ENCODE peak calls at places on chromosomes 7 and 10, in five cellular contexts. O is H1, J is ovary, W is DND-41, B is OCI-LY7. U is an unnamed sample.

GRCh38 chr7:74173074-74173473 is 1.1 kb upstream of the EIF4H start:
- DNase-seq in J (no peak), W (no peak), B (peak), O (no peak), U (no peak)

GRCh38 chr10:72509206-72509799 is 116.6 kb downstream of the MICU1 start:
- DNase-seq in W (no peak), O (no peak), B (no peak), J (no peak), U (no peak)

GRCh38 chr10:13961853-13962252 is 368.9 kb downstream of the FRMD4A start:
- DNase-seq in W (no peak), J (no peak), B (no peak), O (no peak), U (no peak)

GRCh38 chr10:72461085-72461484 is 106.4 kb upstream of the DNAJB12 start:
- DNase-seq in O (no peak), J (no peak), W (no peak), B (no peak), U (no peak)

GRCh38 chr7:49768254-49768653 is 5.2 kb upstream of the VWC2 start:
- DNase-seq in B (peak), J (no peak), W (no peak), O (no peak), U (no peak)

GRCh38 chr7:149748223-149748874 is 25.0 kb downstream of the ZNF467 start:
- DNase-seq in J (no peak), B (no peak), O (no peak), W (no peak), U (no peak)

GRCh38 chr7:96337519-96337918 is 15.6 kb upstream of the SLC25A13 start:
- DNase-seq in J (no peak), O (no peak), W (no peak), B (no peak), U (no peak)

GRCh38 chr7:108222236-108222892 is 92.2 kb upstream of the LAMB4 start:
- DNase-seq in W (no peak), J (no peak), B (no peak), O (no peak), U (no peak)

GRCh38 chr10:124624875-124625274 is 119.3 kb downstream of the FAM53B start:
- DNase-seq in B (no peak), O (no peak), W (no peak), J (no peak), U (no peak)

GRCh38 chr10:21523007-21523406 is 2.5 kb downstream of the SKIDA1 start:
- DNase-seq in J (no peak), B (no peak), W (no peak), O (no peak), U (no peak)

GRCh38 chr7:3157541-3158287 is 114.0 kb upstream of the CARD11 start:
- DNase-seq in J (no peak), O (no peak), W (no peak), B (no peak), U (no peak)

GRCh38 chr7:33841658-33842057 is 63.7 kb upstream of the BMPER start:
- DNase-seq in B (no peak), J (peak), W (no peak), O (no peak), U (no peak)

GRCh38 chr7:26213821-26214515 is 12.4 kb downstream of the CBX3 start:
- DNase-seq in B (no peak), J (no peak), O (no peak), W (no peak), U (no peak)

GRCh38 chr7:7212612-7213011 is 30.3 kb downstream of the C1GALT1 start:
- DNase-seq in B (no peak), O (no peak), W (no peak), J (no peak), U (no peak)

GRCh38 chr7:82050134-82050533 is 280.3 kb upstream of the HGF start:
- DNase-seq in O (no peak), W (no peak), J (peak), B (no peak), U (no peak)

GRCh38 chr7:28669329-28669728 is 257.0 kb downstream of the CREB5 start:
- DNase-seq in W (no peak), J (no peak), B (no peak), O (no peak), U (no peak)

GRCh38 chr7:73625276-73625675 is 954 bp upstream of the MLXIPL start:
- DNase-seq in B (no peak), W (no peak), O (no peak), J (no peak), U (no peak)

GRCh38 chr10:77463967-77464745 is 173.5 kb downstream of the KCNMA1 start:
- DNase-seq in J (no peak), W (no peak), O (no peak), B (no peak), U (no peak)

GRCh38 chr10:63703740-63704345 is 182.6 kb downstream of the REEP3 start:
- DNase-seq in W (no peak), B (no peak), J (no peak), O (no peak), U (no peak)

GRCh38 chr10:34687434-34688205 is 127.5 kb downstream of the PARD3 start:
- DNase-seq in B (no peak), W (no peak), J (no peak), O (no peak), U (no peak)

GRCh38 chr10:131816941-131817700 is 83.7 kb upstream of the PPP2R2D start:
- DNase-seq in O (no peak), J (no peak), W (no peak), B (no peak), U (no peak)

GRCh38 chr10:37146443-37146842 is 21.0 kb downstream of the ANKRD30A start:
- DNase-seq in J (no peak), B (no peak), O (no peak), W (no peak), U (no peak)

GRCh38 chr7:2425749-2426148 is 22.3 kb downstream of the CHST12 start:
- DNase-seq in O (no peak), J (no peak), W (no peak), B (peak), U (no peak)